ENCODE peak calls at places on chromosomes 16 and 17, in four cellular contexts. Q, K, U and B are unnamed samples.

GRCh38 chr16:17345043-17345442 is 125.7 kb downstream of the XYLT1 start:
- DNase-seq in U (peak), Q (no peak), K (peak), B (peak)

GRCh38 chr17:27651411-27652345 is 20.7 kb downstream of the LGALS9 start:
- DNase-seq in U (peak), K (peak), Q (peak), B (peak)

GRCh38 chr17:78361227-78361683 is 1.4 kb upstream of the SOCS3 start:
- DNase-seq in K (no peak), U (no peak), Q (no peak), B (no peak)

GRCh38 chr16:424623-425081 is 797 bp upstream of the RAB11FIP3 start:
- DNase-seq in K (peak), Q (no peak), U (peak), B (no peak)

GRCh38 chr17:79006794-79007503 is 2.6 kb downstream of the CANT1 start:
- DNase-seq in Q (peak), K (no peak), U (no peak), B (no peak)

GRCh38 chr16:25192096-25192495 is 24.7 kb upstream of the AQP8 start:
- DNase-seq in K (no peak), Q (no peak), U (no peak), B (no peak)

GRCh38 chr16:82070656-82071369 is 35.8 kb downstream of the HSD17B2 start:
- DNase-seq in Q (no peak), U (no peak), K (peak), B (no peak)

GRCh38 chr17:82985973-82986372 is 93.4 kb upstream of the METRNL start:
- DNase-seq in U (no peak), Q (no peak), K (peak), B (no peak)

GRCh38 chr17:4554441-4554996 is 665 bp downstream of the MYBBP1A start:
- DNase-seq in Q (no peak), K (no peak), U (no peak), B (no peak)

GRCh38 chr17:4556996-4557395 is 1.8 kb upstream of the MYBBP1A start:
- DNase-seq in U (no peak), K (no peak), Q (no peak), B (no peak)

GRCh38 chr17:4553669-4554068 is 1.5 kb downstream of the MYBBP1A start:
- DNase-seq in Q (no peak), U (no peak), K (no peak), B (no peak)

GRCh38 chr17:4555863-4556646 is 871 bp upstream of the MYBBP1A start:
- DNase-seq in U (no peak), Q (no peak), K (no peak), B (no peak)

GRCh38 chr17:4554997-4555799 is at the start of gene MYBBP1A:
- DNase-seq in U (peak), Q (peak), K (peak), B (peak)
- TF ChIP-seq CTCF in U (peak), Q (no peak), K (peak), B (no peak)

DNA sequence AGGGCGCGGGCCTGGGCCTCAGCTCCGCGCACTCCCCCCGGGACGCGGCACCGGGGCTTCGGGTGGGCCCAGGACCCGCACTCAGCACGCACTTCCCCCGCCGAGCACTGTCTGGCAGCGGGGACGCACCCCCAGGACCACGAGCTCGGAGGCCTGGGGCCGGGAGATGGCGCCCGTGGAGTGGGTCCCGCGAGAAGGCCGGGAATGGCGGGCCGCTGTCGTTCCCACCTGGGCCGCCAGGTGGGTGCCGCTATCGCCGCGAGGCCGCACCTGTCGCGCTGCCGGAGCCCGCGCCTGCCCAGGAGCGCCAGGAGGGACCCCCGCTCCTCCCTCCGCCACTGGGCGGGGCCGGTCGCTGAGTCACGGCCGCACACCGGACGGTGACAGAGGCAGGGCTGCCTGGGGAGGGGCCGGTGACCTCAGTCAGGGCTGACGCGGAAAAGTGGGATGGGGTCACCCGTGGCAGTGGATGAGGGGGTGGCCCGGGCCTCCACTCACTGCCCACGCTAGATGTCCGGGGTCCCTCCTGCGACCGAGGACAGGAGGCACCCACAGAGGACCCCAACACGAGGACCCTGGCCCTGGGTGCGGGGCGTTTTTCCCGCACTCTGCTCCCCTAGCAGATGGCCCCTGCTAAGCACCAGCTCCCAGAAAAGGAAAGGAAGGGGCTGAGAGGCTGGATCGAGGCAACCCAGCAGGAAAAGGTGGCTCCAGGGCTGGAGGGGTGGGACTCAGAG is 6.9 kb upstream of the ACTG1 start:
- DNase-seq in Q (no peak), U (no peak), K (no peak), B (peak)
- TF ChIP-seq CTCF in Q (no peak), U (peak), K (no peak), B (peak)

GRCh38 chr17:74085434-74085833 is 118.0 kb upstream of the RPL38 start:
- DNase-seq in Q (no peak), U (no peak), K (no peak), B (no peak)
- TF ChIP-seq CTCF in Q (no peak), U (no peak), K (no peak), B (peak)

DNA sequence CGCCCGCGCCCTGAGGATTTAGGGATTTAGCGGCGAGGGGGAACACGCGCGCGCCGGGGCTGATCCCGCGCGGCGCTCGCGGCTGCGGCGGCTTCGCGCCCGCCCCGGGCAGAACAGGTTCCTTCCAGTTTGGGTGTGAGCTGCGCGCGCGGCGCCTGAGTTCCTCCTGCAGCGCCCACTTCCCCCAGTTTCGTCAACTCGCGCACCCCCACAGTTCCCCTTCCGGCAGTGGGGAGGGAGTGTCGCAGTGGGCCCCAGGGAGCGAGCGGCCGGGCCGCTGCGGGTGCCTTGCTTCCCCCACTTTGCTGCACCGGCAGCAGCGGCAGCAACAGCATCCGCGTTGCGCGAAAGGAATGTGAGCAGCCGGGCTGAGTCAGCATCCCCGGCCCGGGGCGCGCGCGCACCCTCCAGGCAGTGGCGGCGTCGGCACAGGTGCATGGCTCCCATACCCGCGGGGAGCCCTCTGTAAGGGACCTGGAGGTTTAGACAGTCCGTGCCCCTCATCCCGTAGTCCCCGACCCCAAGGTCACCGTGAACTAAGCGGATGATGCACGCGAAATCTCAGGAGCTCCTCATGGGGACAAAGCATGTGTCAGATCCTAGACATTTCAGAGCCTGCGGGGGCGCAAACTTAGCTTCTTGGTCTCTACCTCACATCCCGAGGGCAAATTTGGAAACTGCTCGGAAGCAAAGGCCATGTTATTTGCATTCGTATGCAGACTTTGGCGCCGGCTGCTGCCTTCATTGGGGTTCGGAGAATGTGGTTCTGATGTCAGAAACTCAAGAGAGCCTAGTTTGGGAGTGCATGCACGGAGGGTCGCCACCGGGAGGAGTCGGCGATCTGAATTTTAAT is 767 bp downstream of the ARSG start:
- DNase-seq in K (peak), U (peak), Q (peak), B (peak)
- TF ChIP-seq CTCF in K (no peak), U (no peak), Q (no peak), B (peak)

GRCh38 chr17:70276931-70277330 is 107.6 kb downstream of the KCNJ2 start:
- DNase-seq in Q (no peak), K (no peak), U (no peak), B (no peak)
- TF ChIP-seq CTCF in Q (no peak), K (no peak), U (no peak), B (no peak)

GRCh38 chr16:3490911-3491629 is 4.2 kb downstream of the C16orf90 start:
- DNase-seq in U (no peak), K (no peak), Q (no peak), B (peak)
- TF ChIP-seq CTCF in U (peak), K (no peak), Q (no peak), B (peak)

DNA sequence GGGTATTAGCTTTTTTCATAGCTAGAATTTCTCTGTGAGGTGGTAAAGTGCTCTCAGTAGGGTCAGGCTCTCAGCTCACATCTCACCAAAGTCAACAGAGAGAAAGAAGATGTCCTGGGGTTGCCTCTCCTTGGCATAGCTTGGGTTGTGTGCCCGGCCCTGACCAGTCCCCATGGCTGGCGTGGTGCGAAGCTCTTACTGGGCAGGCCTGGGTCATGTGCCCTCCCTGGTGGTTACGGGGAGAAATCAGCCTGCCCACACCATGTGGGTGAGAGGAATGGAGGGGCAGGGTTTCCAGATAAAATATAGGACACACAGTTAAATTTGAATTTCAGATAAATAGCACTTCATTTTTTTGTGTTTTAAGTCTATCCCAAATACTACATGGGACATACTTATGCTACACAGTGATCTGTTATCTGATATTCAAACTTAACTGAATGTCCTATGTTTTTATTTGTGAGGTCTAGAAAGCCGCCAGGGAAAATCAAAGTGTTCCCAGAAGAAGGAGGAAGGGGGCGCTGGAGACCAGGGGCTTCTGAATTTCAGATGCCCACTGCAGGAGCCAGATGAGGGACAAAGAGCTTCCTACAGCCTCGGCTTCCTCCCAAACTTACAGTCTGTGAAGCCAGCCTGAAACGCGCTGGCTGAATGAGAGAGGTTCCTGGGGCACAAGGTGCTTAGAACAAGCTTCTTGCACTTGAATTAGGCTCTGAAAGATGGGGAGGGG is 45.4 kb downstream of the NKD1 start:
- DNase-seq in Q (no peak), K (peak), U (no peak), B (no peak)
- TF ChIP-seq CTCF in Q (no peak), K (peak), U (peak), B (peak)

GRCh38 chr17:62000186-62000585 is 64.9 kb downstream of the MED13 start:
- DNase-seq in K (no peak), U (no peak), Q (no peak), B (no peak)
- TF ChIP-seq CTCF in K (no peak), U (no peak), Q (no peak), B (no peak)